ENCODE peak calls at places on chromosomes 2 and 18, in eight cellular contexts. N is stimulated activated CD4-positive, alpha-beta T cell treated with anti-CD3 and anti-CD28 coated beads, Interleukin-2, amount 100 ng/mL, for 48 hours; Y is D721Med; W is lower leg skin; D is pancreas; G is activated effector memory CD4-positive, alpha-beta T cell treated with Interleukin-2 at 50 U/mL for 16 hours; U is fibroblast of mammary gland; Q is NCI-H146. R is an unnamed sample.

GRCh38 chr2:181038796-181039195 is 58.4 kb downstream of the UBE2E3 start:
- DNase-seq in N (no peak), Y (no peak), W (no peak), D (no peak), G (no peak), U (peak), Q (no peak), R (peak)

GRCh38 chr2:24454258-24454657 is 36.8 kb upstream of the NCOA1 start:
- DNase-seq in N (no peak), Y (no peak), W (no peak), D (no peak), G (no peak), U (peak), Q (no peak), R (no peak)

GRCh38 chr2:96872591-96873349 is 2.9 kb upstream of the SEMA4C start:
- DNase-seq in N (no peak), Y (no peak), W (no peak), D (no peak), G (no peak), U (peak), Q (no peak), R (no peak)

GRCh38 chr2:172640389-172640788 is 84.5 kb downstream of the PDK1 start:
- DNase-seq in N (no peak), Y (no peak), W (no peak), D (no peak), G (no peak), U (peak), Q (peak), R (no peak)

GRCh38 chr2:160492401-160493226 is 993 bp downstream of the RBMS1 start:
- DNase-seq in N (peak), Y (no peak), W (peak), D (peak), G (peak), U (peak), Q (peak), R (no peak)

GRCh38 chr2:1907283-1907682 is 163.0 kb upstream of the PXDN start:
- DNase-seq in N (no peak), Y (peak), W (no peak), D (no peak), G (no peak), U (no peak), Q (no peak), R (no peak)

GRCh38 chr2:236633219-236633570 is 63.6 kb downstream of the ACKR3 start:
- DNase-seq in N (no peak), Y (no peak), W (no peak), D (no peak), G (no peak), U (no peak), Q (no peak), R (no peak)

GRCh38 chr2:102000012-102000411 is 8.3 kb downstream of the IL1R2 start:
- DNase-seq in N (no peak), Y (no peak), W (no peak), D (no peak), G (no peak), U (no peak), Q (no peak), R (no peak)

GRCh38 chr2:239230318-239231052 is 170.3 kb downstream of the HDAC4 start:
- DNase-seq in N (no peak), Y (no peak), W (no peak), D (no peak), G (no peak), U (no peak), Q (no peak), R (no peak)

GRCh38 chr2:40284797-40285196 is 167.1 kb downstream of the SLC8A1 start:
- DNase-seq in N (no peak), Y (no peak), W (no peak), D (no peak), G (no peak), U (peak), Q (no peak), R (no peak)

GRCh38 chr2:25305809-25306208 is 35.9 kb downstream of the DNMT3A start:
- DNase-seq in N (no peak), Y (peak), W (no peak), D (no peak), G (no peak), U (no peak), Q (no peak), R (no peak)

GRCh38 chr18:3248670-3249359 is 1.2 kb downstream of the MYL12A start:
- DNase-seq in N (no peak), Y (no peak), W (peak), D (no peak), G (no peak), U (peak), Q (peak), R (no peak)

GRCh38 chr2:58133395-58133794 is 86.8 kb downstream of the VRK2 start:
- DNase-seq in N (no peak), Y (no peak), W (no peak), D (no peak), G (no peak), U (peak), Q (no peak), R (no peak)

GRCh38 chr2:212957624-212958023 is 193.8 kb downstream of the IKZF2 start:
- DNase-seq in N (no peak), Y (no peak), W (no peak), D (no peak), G (no peak), U (no peak), Q (no peak), R (no peak)

GRCh38 chr2:64876137-64876647 is 113.0 kb upstream of the SLC1A4 start:
- DNase-seq in N (no peak), Y (no peak), W (peak), D (no peak), G (no peak), U (peak), Q (peak), R (no peak)

GRCh38 chr18:23585007-23585871 is 1.1 kb downstream of the NPC1 start:
- DNase-seq in N (no peak), Y (no peak), W (peak), D (no peak), G (no peak), U (peak), Q (peak), R (no peak)

R was measured in AG04450.